ENCODE peak calls at places on chromosomes 12 and 14, in eight cellular contexts. T, H, W, O, X, K, I and B are unnamed samples.
A peak's percentile ranks its signal among the peaks of the same experiment; 100 is the strongest.

GRCh38 chr12:6316921-6317692 is 6.6 kb downstream of the PLEKHG6 start:
- DNase-seq in X (no peak), O (no peak), I (no peak), H (no peak), W (no peak), K (no peak), T (no peak), B (no peak)

GRCh38 chr12:34126239-34126641 is 103.9 kb downstream of the ALG10 start:
- DNase-seq in X (no peak), T (no peak), I (no peak), O (no peak), K (no peak), H (no peak), W (no peak), B (no peak)

GRCh38 chr14:24430143-24430681 is 458 bp downstream of the KHNYN start:
- DNase-seq in I (peak; percentile 49), W (no peak), H (no peak), T (peak; percentile 84), X (peak; percentile 85), O (peak; percentile 66), K (peak; percentile 69), B (peak; percentile 64)

GRCh38 chr14:104316121-104316722 is 177.8 kb downstream of the KIF26A start:
- DNase-seq in O (no peak), H (no peak), T (no peak), X (no peak), W (no peak), I (no peak), K (no peak), B (peak; percentile 4)

GRCh38 chr12:98417303-98417702 is 98.1 kb upstream of the TMPO start:
- DNase-seq in W (no peak), H (no peak), O (no peak), T (no peak), X (no peak), K (no peak), I (no peak), B (no peak)

GRCh38 chr12:124835652-124836410 is 27.8 kb downstream of the SCARB1 start:
- DNase-seq in I (no peak), T (no peak), W (no peak), H (no peak), K (no peak), X (no peak), O (no peak), B (no peak)

GRCh38 chr14:103402700-103403099 is 17.5 kb downstream of the MARK3 start:
- DNase-seq in W (no peak), K (no peak), H (peak; percentile 59), X (no peak), I (peak; percentile 66), T (no peak), O (peak; percentile 70), B (no peak)

GRCh38 chr14:76348898-76349297 is 27.0 kb upstream of the ESRRB start:
- DNase-seq in T (no peak), I (peak; percentile 72), O (peak; percentile 29), H (no peak), W (no peak), X (peak; percentile 69), K (peak; percentile 69), B (no peak)

GRCh38 chr12:87378526-87378925 is 650.7 kb downstream of the C12orf50 start:
- DNase-seq in T (no peak), K (no peak), I (no peak), H (no peak), W (no peak), O (no peak), X (no peak), B (no peak)

GRCh38 chr12:62313727-62314380 is 53.6 kb downstream of the USP15 start:
- DNase-seq in H (no peak), I (no peak), O (no peak), W (no peak), T (no peak), X (no peak), K (no peak), B (no peak)

GRCh38 chr14:92323916-92324818 is 1.2 kb downstream of the SLC24A4 start:
- DNase-seq in H (no peak), I (no peak), X (no peak), K (no peak), T (no peak), O (no peak), W (no peak), B (no peak)

GRCh38 chr14:93007225-93007997 is 84.5 kb downstream of the CHGA start:
- DNase-seq in K (no peak), O (peak; percentile 76), T (no peak), W (no peak), I (peak; percentile 78), X (peak; percentile 65), H (peak; percentile 54), B (no peak)

GRCh38 chr12:102216086-102216691 is 18.6 kb upstream of the PMCH start:
- DNase-seq in K (no peak), O (peak; percentile 83), W (no peak), I (peak; percentile 61), T (no peak), H (no peak), X (no peak), B (no peak)

GRCh38 chr12:79921786-79922185 is 13.1 kb downstream of the PPP1R12A start:
- DNase-seq in T (no peak), O (no peak), I (no peak), K (no peak), H (no peak), X (no peak), W (no peak), B (no peak)

GRCh38 chr12:120941846-120942405 is 36.4 kb upstream of the HNF1A start:
- DNase-seq in X (no peak), O (no peak), K (no peak), T (no peak), H (no peak), I (no peak), W (no peak), B (no peak)

GRCh38 chr14:71739273-71739990 is 192.8 kb upstream of the RGS6 start:
- DNase-seq in T (no peak), O (peak; percentile 43), I (no peak), H (no peak), K (no peak), W (no peak), X (no peak), B (no peak)

GRCh38 chr14:24377660-24378059 is 9.7 kb downstream of the NFATC4 start:
- DNase-seq in O (no peak), X (no peak), I (no peak), H (no peak), K (no peak), T (no peak), W (no peak), B (no peak)

GRCh38 chr12:81570234-81570633 is 188.9 kb downstream of the PPFIA2 start:
- DNase-seq in H (no peak), X (no peak), K (no peak), W (no peak), T (no peak), O (no peak), I (no peak), B (no peak)

GRCh38 chr12:70719672-70720420 is 82.6 kb upstream of the PTPRB start:
- DNase-seq in W (no peak), T (no peak), K (peak; percentile 67), I (peak; percentile 41), X (peak; percentile 27), H (no peak), O (peak; percentile 36), B (peak; percentile 73)

GRCh38 chr12:42332301-42332894 is 6.4 kb downstream of the PPHLN1 start:
- DNase-seq in H (no peak), W (no peak), T (peak; percentile 26), O (peak; percentile 51), I (peak; percentile 11), X (no peak), K (peak; percentile 24), B (no peak)

GRCh38 chr14:21213652-21214051 is 55.6 kb downstream of the HNRNPC start:
- DNase-seq in T (no peak), W (no peak), O (no peak), H (no peak), X (no peak), K (no peak), I (no peak), B (no peak)

GRCh38 chr12:32159381-32159780 is 52.7 kb downstream of the BICD1 start:
- DNase-seq in H (no peak), X (no peak), O (no peak), K (no peak), W (no peak), I (no peak), T (no peak), B (no peak)

GRCh38 chr14:67674139-67674479 is 323 bp downstream of the VTI1B start:
- DNase-seq in K (peak; percentile 83), X (peak; percentile 75), T (peak; percentile 51), O (peak; percentile 45), I (peak; percentile 32), H (no peak), W (peak; percentile 36), B (peak; percentile 88)
- TF ChIP-seq CTCF in K (peak; percentile 30), X (peak; percentile 15), T (no peak), O (peak; percentile 10), I (no peak), H (peak; percentile 34), W (no peak), B (no peak)

GRCh38 chr12:2376855-2377657 is 324.3 kb downstream of the CACNA1C start:
- DNase-seq in K (peak; percentile 44), H (no peak), T (no peak), I (no peak), X (no peak), O (no peak), W (no peak), B (no peak)
- TF ChIP-seq CTCF in K (no peak), H (no peak), T (no peak), I (no peak), X (no peak), O (no peak), W (no peak), B (no peak)

GRCh38 chr12:113005759-113006158 is 27.4 kb downstream of the OAS2 start:
- DNase-seq in T (no peak), H (no peak), O (no peak), X (no peak), I (no peak), W (no peak), K (no peak), B (no peak)
- TF ChIP-seq CTCF in T (no peak), H (peak; percentile 52), O (peak; percentile 11), X (no peak), I (peak; percentile 11), W (no peak), K (peak; percentile 55), B (peak; percentile 46)

GRCh38 chr12:53078425-53079225 is 565 bp downstream of the SPRYD3 start:
- DNase-seq in W (no peak), I (no peak), H (no peak), K (no peak), X (no peak), T (peak; percentile 16), O (peak; percentile 29), B (no peak)
- TF ChIP-seq CTCF in W (no peak), I (no peak), H (no peak), K (no peak), X (no peak), T (peak; percentile 25), O (no peak), B (peak; percentile 17)

DNA sequence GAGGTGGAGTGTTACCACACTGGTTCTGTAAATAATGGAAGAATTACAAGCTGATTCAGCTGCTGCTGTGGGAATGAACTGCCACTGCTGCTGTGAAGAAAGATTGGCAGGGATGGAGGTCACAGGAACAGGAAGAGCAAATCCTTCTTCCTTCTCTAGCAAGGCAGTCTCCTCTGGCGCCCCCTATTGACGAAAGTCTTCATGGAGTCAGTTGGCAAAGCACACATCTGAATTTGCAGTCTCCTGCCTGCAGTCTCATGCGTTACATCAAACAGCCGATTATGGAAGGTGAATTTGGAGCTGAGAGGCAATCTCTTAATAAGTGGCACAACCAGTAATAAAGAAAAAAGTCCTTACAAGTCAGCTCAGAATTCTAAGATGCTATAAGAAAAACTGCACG is 106.0 kb upstream of the TMTC1 start:
- DNase-seq in T (peak; percentile 29), W (peak; percentile 49), I (peak; percentile 1), X (peak; percentile 31), O (peak; percentile 32), H (no peak), K (peak; percentile 83), B (peak; percentile 60)
- TF ChIP-seq CTCF in T (no peak), W (no peak), I (no peak), X (peak; percentile 58), O (peak; percentile 42), H (peak; percentile 57), K (peak; percentile 92), B (peak; percentile 60)